ENCODE peak calls at places on chromosome 9, in nine cellular contexts. W, P, X, I, A, Y, Q, Z and H are unnamed samples.

GRCh38 chr9:137353223-137354152 is 51.4 kb upstream of the NRARP start:
- DNase-seq in A (no peak), P (no peak), I (no peak), Z (no peak), W (no peak), X (no peak), Y (no peak), Q (no peak), H (no peak)

GRCh38 chr9:122228906-122229837 is at the start of gene LHX6:
- DNase-seq in W (no peak), P (no peak), Z (no peak), Y (no peak), Q (no peak), I (no peak), X (no peak), A (no peak), H (peak)

GRCh38 chr9:85425153-85425611 is 316.6 kb downstream of the AGTPBP1 start:
- DNase-seq in I (no peak), X (no peak), Q (peak), Z (no peak), Y (peak), A (no peak), P (peak), W (peak), H (peak)

GRCh38 chr9:94623253-94623652 is 16.1 kb downstream of the FBP1 start:
- DNase-seq in Z (no peak), Q (peak), P (no peak), W (peak), Y (peak), X (no peak), I (no peak), A (no peak), H (peak)

GRCh38 chr9:134800791-134801339 is 79.7 kb upstream of the FCN2 start:
- DNase-seq in P (no peak), Y (no peak), Q (no peak), I (no peak), Z (no peak), X (no peak), A (no peak), W (no peak), H (no peak)

GRCh38 chr9:95515272-95516113 is 1.3 kb downstream of the PTCH1 start:
- DNase-seq in Q (no peak), W (peak), P (no peak), Z (no peak), X (no peak), Y (peak), A (no peak), I (no peak), H (no peak)

GRCh38 chr9:113456235-113456634 is 7.3 kb upstream of the RGS3 start:
- DNase-seq in Q (no peak), P (no peak), I (no peak), A (no peak), X (no peak), Z (peak), W (no peak), Y (no peak), H (no peak)

GRCh38 chr9:10268500-10269485 is 344.0 kb downstream of the PTPRD start:
- DNase-seq in X (no peak), Q (peak), Z (no peak), I (no peak), Y (peak), P (no peak), W (no peak), A (no peak), H (peak)

GRCh38 chr9:122930933-122931850 is at the start of gene ZBTB26:
- DNase-seq in Q (peak), P (peak), W (peak), Y (peak), Z (peak), A (peak), X (peak), I (peak), H (peak)

GRCh38 chr9:21452681-21453080 is 12.4 kb downstream of the IFNA1 start:
- DNase-seq in Y (no peak), Q (no peak), Z (no peak), I (no peak), W (no peak), X (no peak), P (no peak), A (no peak), H (no peak)

GRCh38 chr9:122095010-122095767 is 2.1 kb upstream of the TTLL11 start:
- DNase-seq in Y (peak), I (no peak), P (no peak), X (peak), Q (peak), A (no peak), Z (no peak), W (peak), H (peak)

GRCh38 chr9:1052119-1052907 is 2.2 kb downstream of the DMRT2 start:
- DNase-seq in Y (no peak), Z (no peak), P (no peak), I (no peak), A (no peak), X (no peak), W (no peak), Q (no peak), H (no peak)

GRCh38 chr9:72856985-72857631 is 95.7 kb downstream of the ALDH1A1 start:
- DNase-seq in P (no peak), W (no peak), Y (peak), X (no peak), A (no peak), I (no peak), Q (peak), Z (no peak), H (peak)

GRCh38 chr9:138077898-138078540 is 200.4 kb downstream of the CACNA1B start:
- DNase-seq in Y (no peak), P (no peak), Q (no peak), A (no peak), X (peak), Z (peak), I (peak), W (no peak), H (no peak)

GRCh38 chr9:113540466-113540865 is 76.9 kb downstream of the RGS3 start:
- DNase-seq in Z (no peak), W (no peak), X (peak), A (no peak), Q (no peak), I (no peak), P (no peak), Y (no peak), H (no peak)

GRCh38 chr9:99213197-99213596 is 8.5 kb downstream of the ALG2 start:
- DNase-seq in X (no peak), A (no peak), Y (no peak), I (no peak), Q (no peak), Z (no peak), P (no peak), W (no peak), H (no peak)

GRCh38 chr9:6567140-6567591 is 78.4 kb downstream of the GLDC start:
- DNase-seq in A (no peak), Q (peak), I (no peak), Y (no peak), Z (no peak), W (no peak), X (no peak), P (no peak), H (peak)

GRCh38 chr9:81388831-81389230 is 300.5 kb downstream of the TLE1 start:
- DNase-seq in Q (no peak), W (no peak), P (no peak), A (no peak), I (no peak), X (no peak), Y (no peak), Z (no peak), H (no peak)

GRCh38 chr9:113817171-113817570 is 58.9 kb upstream of the ZNF618 start:
- DNase-seq in W (no peak), I (no peak), Q (no peak), Z (no peak), Y (no peak), X (no peak), A (no peak), P (no peak), H (no peak)

GRCh38 chr9:111948958-111949357 is 52.3 kb downstream of the UGCG start:
- DNase-seq in Y (no peak), P (no peak), X (no peak), A (no peak), Q (no peak), W (no peak), I (no peak), Z (no peak), H (no peak)

GRCh38 chr9:79769476-79770275 is 197.9 kb downstream of the TLE4 start:
- DNase-seq in X (no peak), I (no peak), Y (no peak), W (no peak), A (no peak), Z (no peak), Q (no peak), P (no peak), H (no peak)

GRCh38 chr9:75130621-75131020 is 42.3 kb downstream of the OSTF1 start:
- DNase-seq in Q (no peak), W (no peak), A (no peak), X (no peak), Z (no peak), I (no peak), Y (no peak), P (no peak), H (no peak)

GRCh38 chr9:130732131-130732530 is 38.6 kb downstream of the EXOSC2 start:
- DNase-seq in Y (no peak), A (no peak), Z (no peak), W (no peak), X (no peak), Q (peak), P (no peak), I (no peak), H (no peak)

GRCh38 chr9:69252436-69252835 is 72.6 kb upstream of the ENTREP1 start:
- DNase-seq in I (no peak), A (no peak), P (no peak), Z (no peak), W (no peak), Q (no peak), X (no peak), Y (no peak), H (no peak)

GRCh38 chr9:16824545-16825041 is 45.9 kb downstream of the BNC2 start:
- DNase-seq in P (no peak), A (no peak), W (no peak), X (no peak), Q (peak), Z (no peak), Y (no peak), I (peak), H (no peak)

GRCh38 chr9:98007251-98007928 is 24.2 kb downstream of the ANP32B start:
- DNase-seq in X (no peak), Y (no peak), Z (no peak), I (no peak), W (no peak), Q (peak), A (no peak), P (no peak), H (no peak)
- TF ChIP-seq POLR2A in X (no peak), Y (no peak), Z (no peak), I (no peak), W (no peak), Q (no peak), A (no peak), P (no peak), H (no peak)

DNA sequence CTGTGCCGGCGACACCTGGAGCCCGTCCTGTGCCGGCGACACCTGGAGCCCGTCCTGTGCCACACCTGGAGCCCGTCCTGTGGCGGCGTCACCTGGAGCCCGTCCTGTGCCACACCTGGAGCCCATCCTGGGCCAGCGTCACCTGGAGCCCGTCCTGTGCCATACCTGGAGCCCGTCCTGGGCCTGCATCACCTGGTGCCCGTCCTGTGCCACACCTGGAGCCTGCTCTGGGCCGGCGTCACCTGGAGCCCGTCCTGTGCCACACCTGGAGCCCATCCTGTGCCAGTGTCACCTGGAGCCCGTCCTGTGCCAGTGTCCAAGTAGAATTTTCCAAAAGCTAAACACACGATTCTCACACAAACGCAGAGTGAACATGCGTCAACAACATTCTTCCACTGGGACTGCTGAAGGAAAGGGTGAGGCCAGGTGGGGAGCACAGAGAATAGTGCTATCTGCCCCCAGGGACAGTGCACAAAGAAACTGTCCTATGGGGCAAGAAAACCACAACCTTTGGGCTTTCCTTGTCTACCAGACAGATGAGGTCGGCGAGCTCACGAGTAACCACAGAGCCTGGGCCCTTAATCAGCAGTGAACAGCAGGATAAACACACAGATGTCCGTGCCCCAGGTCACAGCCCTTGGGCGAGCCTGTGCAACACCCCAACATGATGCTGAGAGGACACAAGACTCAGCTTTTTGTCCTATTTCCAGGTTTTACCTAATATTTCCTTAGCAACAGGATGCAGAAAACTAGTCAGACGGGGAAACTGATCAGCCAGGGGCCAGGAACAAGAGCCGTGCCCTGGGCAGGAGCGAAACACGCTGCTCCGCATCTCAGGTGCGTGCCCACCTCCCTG is 7.9 kb downstream of the QSOX2 start:
- DNase-seq in Z (no peak), P (no peak), A (no peak), I (no peak), Y (no peak), Q (no peak), X (no peak), W (no peak), H (no peak)
- TF ChIP-seq POLR2A in Z (no peak), P (no peak), A (no peak), I (no peak), Y (no peak), Q (no peak), X (no peak), W (no peak), H (no peak)

DNA sequence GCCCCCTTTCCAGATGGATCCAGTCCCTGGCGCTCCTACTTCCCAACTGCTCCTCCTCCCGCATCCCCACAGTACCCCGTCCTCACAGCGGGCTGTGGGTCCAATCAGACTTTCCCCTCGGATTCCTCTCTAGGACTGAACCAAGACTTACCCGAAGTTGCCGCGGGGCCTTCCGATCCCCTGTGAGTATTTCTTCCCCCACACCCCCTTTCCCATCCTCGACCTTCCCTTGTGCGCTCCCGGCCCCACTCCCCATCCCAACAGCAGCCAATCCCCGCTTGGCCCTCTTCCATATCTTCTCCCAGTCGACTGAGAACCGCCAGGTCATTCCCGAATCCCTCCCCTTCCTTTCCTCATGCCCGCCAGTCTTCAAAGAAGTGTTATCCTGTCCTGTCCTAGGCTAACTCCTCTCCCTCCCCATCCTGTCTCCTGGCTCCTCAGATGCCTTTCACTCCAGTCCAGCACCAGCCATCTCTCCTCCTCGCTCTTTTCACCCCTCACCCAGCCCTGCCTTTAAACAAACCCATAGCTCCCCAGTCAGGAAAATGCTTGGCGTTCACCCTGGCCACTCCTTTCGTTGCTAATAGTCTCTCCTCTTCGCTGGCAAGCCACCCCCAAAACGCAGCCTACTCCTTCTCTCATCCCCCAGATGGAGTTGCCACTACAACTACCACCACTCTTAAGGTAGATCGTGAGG is 646 bp downstream of the SWI5 start:
- DNase-seq in X (peak), A (no peak), Y (peak), P (no peak), Q (no peak), W (no peak), Z (peak), I (peak), H (peak)
- TF ChIP-seq POLR2A in X (no peak), A (no peak), Y (no peak), P (no peak), Q (no peak), W (no peak), Z (no peak), I (no peak), H (peak)

DNA sequence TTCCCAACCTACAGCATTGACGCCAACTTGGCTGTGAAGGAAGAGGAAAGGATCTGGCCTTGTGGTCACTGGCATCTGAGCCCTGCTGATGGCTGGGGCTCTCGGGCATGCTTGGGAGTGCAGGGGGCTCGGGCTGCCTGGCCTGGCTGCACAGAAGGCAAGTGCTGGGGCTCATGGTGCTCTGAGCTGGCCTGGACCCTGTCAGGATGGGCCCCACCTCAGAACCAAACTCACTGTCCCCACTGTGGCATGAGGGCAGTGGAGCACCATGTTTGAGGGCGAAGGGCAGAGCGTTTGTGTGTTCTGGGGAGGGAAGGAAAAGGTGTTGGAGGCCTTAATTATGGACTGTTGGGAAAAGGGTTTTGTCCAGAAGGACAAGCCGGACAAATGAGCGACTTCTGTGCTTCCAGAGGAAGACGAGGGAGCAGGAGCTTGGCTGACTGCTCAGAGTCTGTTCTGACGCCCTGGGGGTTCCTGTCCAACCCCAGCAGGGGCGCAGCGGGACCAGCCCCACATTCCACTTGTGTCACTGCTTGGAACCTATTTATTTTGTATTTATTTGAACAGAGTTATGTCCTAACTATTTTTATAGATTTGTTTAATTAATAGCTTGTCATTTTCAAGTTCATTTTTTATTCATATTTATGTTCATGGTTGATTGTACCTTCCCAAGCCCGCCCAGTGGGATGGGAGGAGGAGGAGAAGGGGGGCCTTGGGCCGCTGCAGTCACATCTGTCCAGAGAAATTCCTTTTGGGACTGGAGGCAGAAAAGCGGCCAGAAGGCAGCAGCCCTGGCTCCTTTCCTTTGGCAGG is 19.4 kb downstream of the PTGES2 start:
- DNase-seq in X (peak), I (no peak), Q (no peak), A (no peak), Z (no peak), P (no peak), Y (no peak), W (no peak), H (no peak)
- TF ChIP-seq POLR2A in X (no peak), I (no peak), Q (no peak), A (peak), Z (no peak), P (no peak), Y (no peak), W (no peak), H (no peak)

GRCh38 chr9:133354766-133355165 is 1.5 kb downstream of the SURF1 start:
- DNase-seq in I (no peak), Z (no peak), Y (no peak), A (no peak), Q (no peak), W (no peak), P (no peak), X (no peak), H (no peak)

GRCh38 chr9:133351908-133352634 is 4.1 kb downstream of the RPL7A start:
- DNase-seq in A (no peak), X (no peak), W (no peak), I (no peak), P (no peak), Z (no peak), Y (peak), Q (peak), H (peak)

GRCh38 chr9:133351526-133351907 is 3.5 kb downstream of the RPL7A start:
- DNase-seq in A (no peak), I (no peak), Z (no peak), P (no peak), Y (no peak), X (no peak), Q (no peak), W (no peak), H (no peak)

GRCh38 chr9:133352635-133353340 is 3.5 kb downstream of the SURF1 start:
- DNase-seq in X (no peak), Q (no peak), Z (no peak), A (no peak), I (no peak), W (no peak), P (no peak), Y (no peak), H (no peak)

GRCh38 chr9:133353548-133353947 is 2.7 kb downstream of the SURF1 start:
- DNase-seq in Y (no peak), W (no peak), A (no peak), Q (no peak), P (no peak), I (no peak), Z (no peak), X (no peak), H (no peak)
- TF ChIP-seq POLR2A in Y (no peak), W (no peak), A (peak), Q (no peak), P (no peak), I (no peak), Z (no peak), X (no peak), H (no peak)

DNA sequence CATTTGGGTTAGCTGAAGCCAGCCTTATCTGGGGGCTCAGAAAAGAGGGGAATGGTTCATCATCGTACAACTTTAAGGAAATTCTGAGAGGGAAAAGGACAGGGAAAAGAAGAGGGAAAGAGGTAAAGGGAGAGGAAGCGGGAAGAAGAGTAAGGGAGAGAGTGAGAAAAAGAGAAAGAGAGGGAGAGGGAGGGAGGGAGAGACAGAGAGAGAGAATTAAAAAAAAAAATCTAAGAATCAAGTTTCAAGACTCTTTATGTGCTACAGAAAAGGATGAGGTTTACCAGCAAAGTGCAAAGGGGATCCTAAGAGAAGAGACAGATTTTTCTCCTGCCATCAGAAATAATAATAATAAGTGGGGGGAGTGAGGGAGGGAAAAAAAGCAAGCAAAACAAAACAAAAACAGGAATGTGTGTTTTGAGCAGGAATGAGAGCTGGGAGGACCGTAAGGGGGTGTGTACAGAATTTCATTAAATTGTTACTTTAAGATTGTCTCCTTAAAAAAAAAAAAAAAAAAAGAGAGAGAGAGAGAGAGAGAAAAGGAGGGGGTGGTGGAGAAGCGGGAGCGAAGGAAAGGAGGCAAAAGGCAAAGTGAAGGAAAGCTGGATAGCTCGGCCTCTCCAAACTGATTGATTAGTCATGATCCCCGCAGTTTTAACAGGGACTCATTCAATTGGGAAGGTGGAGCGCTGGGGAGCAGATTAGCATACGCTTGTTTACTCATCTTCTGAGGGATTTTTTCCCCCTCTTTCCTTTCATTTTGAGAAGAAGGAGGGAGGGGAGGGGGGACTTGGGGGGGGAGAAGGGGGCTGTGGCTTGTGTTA is 438 bp upstream of the PAPPA start:
- DNase-seq in Q (peak), X (no peak), A (no peak), Y (no peak), I (no peak), W (no peak), P (no peak), Z (no peak), H (peak)
- TF ChIP-seq POLR2A in Q (no peak), X (no peak), A (no peak), Y (no peak), I (no peak), W (no peak), P (no peak), Z (no peak), H (no peak)